ENCODE peak calls at places on chromosomes 3 and 15, in nine cellular contexts. Z is IMR-90, O is NCI-H146, J is foreskin fibroblast, U is SK-MEL-5, S is NCI-H748 treated with DMSO at 0.1 percent for 48 hours, P is cardiac fibroblast, Y is ureter, T is fibroblast of the conjunctiva. G is an unnamed sample.
A peak's percentile ranks its signal among the peaks of the same experiment; 100 is the strongest.

GRCh38 chr3:9175421-9175820 is 74.0 kb downstream of the SRGAP3 start:
- DNase-seq in Z (no peak), O (no peak), J (no peak), U (no peak), S (no peak), P (no peak), Y (peak; percentile 62), T (no peak), G (no peak)

GRCh38 chr15:32898991-32899613 is 181.3 kb downstream of the GREM1 start:
- DNase-seq in Z (no peak), O (no peak), J (no peak), U (peak; percentile 74), S (peak; percentile 44), P (no peak), Y (no peak), T (no peak), G (no peak)

GRCh38 chr3:112017081-112017480 is 17.5 kb upstream of the TMPRSS7 start:
- DNase-seq in Z (no peak), O (peak; percentile 7), J (no peak), U (no peak), S (no peak), P (no peak), Y (no peak), T (no peak), G (no peak)

GRCh38 chr3:196660381-196661166 is 21.1 kb downstream of the NRROS start:
- DNase-seq in Z (no peak), O (peak; percentile 41), J (no peak), U (no peak), S (no peak), P (no peak), Y (no peak), T (no peak), G (no peak)

GRCh38 chr3:13716540-13717221 is 163.2 kb downstream of the WNT7A start:
- DNase-seq in Z (no peak), O (no peak), J (no peak), U (no peak), S (no peak), P (no peak), Y (no peak), T (no peak), G (no peak)

GRCh38 chr15:68025860-68026424 is 28.2 kb upstream of the PIAS1 start:
- DNase-seq in Z (peak; percentile 37), O (no peak), J (no peak), U (no peak), S (no peak), P (peak; percentile 12), Y (peak; percentile 9), T (no peak), G (peak; percentile 7)

GRCh38 chr3:52204337-52205073 is 6.5 kb downstream of the ALAS1 start:
- DNase-seq in Z (peak; percentile 18), O (peak; percentile 91), J (peak; percentile 36), U (no peak), S (peak; percentile 79), P (no peak), Y (peak; percentile 81), T (no peak), G (no peak)

GRCh38 chr15:101359365-101359947 is 64.4 kb upstream of the SNRPA1 start:
- DNase-seq in Z (peak; percentile 9), O (peak; percentile 52), J (no peak), U (no peak), S (no peak), P (no peak), Y (no peak), T (no peak), G (no peak)

GRCh38 chr15:74983725-74984231 is 11.6 kb upstream of the SCAMP5 start:
- DNase-seq in Z (no peak), O (peak; percentile 13), J (no peak), U (no peak), S (no peak), P (no peak), Y (no peak), T (no peak), G (no peak)

GRCh38 chr3:17420668-17421067 is 321.8 kb downstream of the TBC1D5 start:
- DNase-seq in Z (peak; percentile 28), O (peak; percentile 61), J (no peak), U (no peak), S (peak; percentile 84), P (no peak), Y (no peak), T (no peak), G (no peak)

GRCh38 chr3:71065764-71066013 is 517.8 kb downstream of the FOXP1 start:
- DNase-seq in Z (no peak), O (no peak), J (no peak), U (no peak), S (no peak), P (no peak), Y (no peak), T (no peak), G (no peak)

GRCh38 chr3:151290673-151291072 is 12.3 kb upstream of the P2RY14 start:
- DNase-seq in Z (peak; percentile 66), O (no peak), J (peak; percentile 17), U (peak; percentile 63), S (no peak), P (peak; percentile 65), Y (no peak), T (peak; percentile 29), G (peak; percentile 64)

GRCh38 chr3:127942613-127943012 is 27.6 kb downstream of the KBTBD12 start:
- DNase-seq in Z (no peak), O (no peak), J (no peak), U (no peak), S (no peak), P (no peak), Y (no peak), T (no peak), G (no peak)

GRCh38 chr3:56700136-56700535 is 17.1 kb upstream of the TASOR start:
- DNase-seq in Z (no peak), O (no peak), J (no peak), U (no peak), S (no peak), P (no peak), Y (no peak), T (no peak), G (no peak)

GRCh38 chr3:48440590-48440958 is 517 bp downstream of the TMA7 start:
- DNase-seq in Z (no peak), O (peak; percentile 15), J (no peak), U (no peak), S (no peak), P (peak; percentile 36), Y (peak; percentile 46), T (no peak), G (no peak)

GRCh38 chr3:105394177-105394576 is 27.5 kb downstream of the ALCAM start:
- DNase-seq in Z (no peak), O (no peak), J (no peak), U (no peak), S (no peak), P (peak; percentile 85), Y (no peak), T (no peak), G (peak; percentile 83)

GRCh38 chr3:31361391-31362273 is 171.1 kb upstream of the STT3B start:
- DNase-seq in Z (peak; percentile 86), O (no peak), J (peak; percentile 65), U (peak; percentile 65), S (no peak), P (peak; percentile 68), Y (no peak), T (no peak), G (peak; percentile 77)

GRCh38 chr15:71252036-71252898 is 137.0 kb downstream of the THSD4 start:
- DNase-seq in Z (peak; percentile 56), O (peak; percentile 28), J (no peak), U (no peak), S (no peak), P (peak; percentile 45), Y (no peak), T (no peak), G (no peak)

GRCh38 chr3:20060924-20061323 is 20.7 kb downstream of the KAT2B start:
- DNase-seq in Z (peak; percentile 48), O (no peak), J (peak; percentile 24), U (peak; percentile 49), S (no peak), P (peak; percentile 72), Y (no peak), T (no peak), G (no peak)

GRCh38 chr3:52845157-52845556 is 10.3 kb upstream of the MUSTN1 start:
- DNase-seq in Z (peak; percentile 38), O (peak; percentile 4), J (peak; percentile 47), U (no peak), S (no peak), P (peak; percentile 53), Y (peak; percentile 70), T (no peak), G (no peak)

GRCh38 chr3:149369991-149370866 is 7.2 kb downstream of the TM4SF1 start:
- DNase-seq in Z (peak; percentile 49), O (peak; percentile 29), J (no peak), U (peak; percentile 54), S (no peak), P (no peak), Y (no peak), T (no peak), G (no peak)

GRCh38 chr3:105891101-105891500 is 22.3 kb upstream of the CBLB start:
- DNase-seq in Z (no peak), O (no peak), J (no peak), U (no peak), S (no peak), P (no peak), Y (no peak), T (no peak), G (no peak)

GRCh38 chr3:171757377-171758034 is 52.8 kb downstream of the PLD1 start:
- DNase-seq in Z (no peak), O (no peak), J (no peak), U (no peak), S (no peak), P (no peak), Y (no peak), T (no peak), G (no peak)

GRCh38 chr3:111326144-111326995 is 215.6 kb upstream of the CD96 start:
- DNase-seq in Z (peak; percentile 61), O (no peak), J (peak; percentile 81), U (no peak), S (no peak), P (peak; percentile 61), Y (no peak), T (peak; percentile 60), G (peak; percentile 45)

GRCh38 chr3:47577583-47578118 is 1.0 kb downstream of the CSPG5 start:
- DNase-seq in Z (no peak), O (peak; percentile 38), J (no peak), U (no peak), S (no peak), P (no peak), Y (no peak), T (no peak), G (no peak)

GRCh38 chr3:46089237-46090011 is 62.1 kb upstream of the XCR1 start:
- DNase-seq in Z (peak; percentile 93), O (no peak), J (peak; percentile 96), U (peak; percentile 55), S (no peak), P (peak; percentile 83), Y (no peak), T (no peak), G (peak; percentile 71)

GRCh38 chr3:150314248-150315027 is 93.7 kb upstream of the TSC22D2 start:
- DNase-seq in Z (no peak), O (peak; percentile 47), J (no peak), U (no peak), S (no peak), P (peak; percentile 61), Y (peak; percentile 61), T (no peak), G (no peak)

GRCh38 chr15:70717237-70717793 is 46.0 kb downstream of the UACA start:
- DNase-seq in Z (peak; percentile 42), O (no peak), J (no peak), U (peak; percentile 52), S (no peak), P (no peak), Y (no peak), T (no peak), G (no peak)

GRCh38 chr15:90412356-90413194 is 24.5 kb downstream of the IQGAP1 start:
- DNase-seq in Z (peak; percentile 67), O (no peak), J (no peak), U (peak; percentile 56), S (peak; percentile 80), P (peak; percentile 85), Y (peak; percentile 81), T (peak; percentile 23), G (peak; percentile 72)

GRCh38 chr15:76935620-76936019 is 4.1 kb downstream of the RCN2 start:
- DNase-seq in Z (no peak), O (peak; percentile 11), J (no peak), U (no peak), S (no peak), P (no peak), Y (no peak), T (no peak), G (no peak)

GRCh38 chr15:49088996-49089395 is 42.8 kb upstream of the SECISBP2L start:
- DNase-seq in Z (no peak), O (no peak), J (no peak), U (peak; percentile 79), S (no peak), P (no peak), Y (no peak), T (no peak), G (no peak)

G was measured in astrocyte of the spinal cord.